ENCODE peak calls at places on chromosomes 12 and 14, in four cellular contexts. One of them, this sample, is unnamed.

GRCh38 chr14:54772451-54772881 is 130.2 kb downstream of the GCH1 start:
- DNase-seq in HepG2: no peak
- DNase-seq in K562: no peak
- DNase-seq in GM12878: no peak
- DNase-seq in this sample: no peak

GRCh38 chr14:49250109-49250508 is 336.1 kb downstream of the RPS29 start:
- DNase-seq in HepG2: no peak
- DNase-seq in K562: no peak
- DNase-seq in GM12878: no peak
- DNase-seq in this sample: no peak

GRCh38 chr12:62914443-62914909 is 20.5 kb downstream of the PPM1H start:
- DNase-seq in GM12878: no peak
- DNase-seq in HepG2: no peak
- DNase-seq in K562: peak
- DNase-seq in this sample: no peak

GRCh38 chr14:72788972-72789728 is 104.8 kb downstream of the DPF3 start:
- DNase-seq in HepG2: no peak
- DNase-seq in GM12878: no peak
- DNase-seq in K562: no peak
- DNase-seq in this sample: no peak

GRCh38 chr14:50421499-50421898 is 24.8 kb upstream of the CDKL1 start:
- DNase-seq in HepG2: no peak
- DNase-seq in GM12878: no peak
- DNase-seq in K562: no peak
- DNase-seq in this sample: no peak

GRCh38 chr14:99188721-99189120 is 83.3 kb downstream of the BCL11B start:
- DNase-seq in GM12878: no peak
- DNase-seq in HepG2: no peak
- DNase-seq in K562: peak
- DNase-seq in this sample: no peak

GRCh38 chr14:105398044-105398725 is at the start of gene TEX22:
- DNase-seq in HepG2: peak
- DNase-seq in GM12878: peak
- DNase-seq in K562: peak
- DNase-seq in this sample: peak

GRCh38 chr12:12943589-12944260 is 8.2 kb downstream of the GPRC5D start:
- DNase-seq in K562: no peak
- DNase-seq in HepG2: no peak
- DNase-seq in GM12878: no peak
- DNase-seq in this sample: no peak

GRCh38 chr14:89549381-89550102 is 132.5 kb upstream of the FOXN3 start:
- DNase-seq in GM12878: no peak
- DNase-seq in K562: no peak
- DNase-seq in HepG2: no peak
- DNase-seq in this sample: no peak

GRCh38 chr14:60508707-60509437 is at the start of gene SIX6:
- DNase-seq in K562: no peak
- DNase-seq in GM12878: no peak
- DNase-seq in HepG2: no peak
- DNase-seq in this sample: no peak

GRCh38 chr12:44476683-44477082 is 399.4 kb downstream of the NELL2 start:
- DNase-seq in GM12878: no peak
- DNase-seq in HepG2: no peak
- DNase-seq in K562: no peak
- DNase-seq in this sample: no peak

GRCh38 chr12:132095520-132096409 is 48.4 kb downstream of the DDX51 start:
- DNase-seq in GM12878: no peak
- DNase-seq in K562: no peak
- DNase-seq in HepG2: peak
- DNase-seq in this sample: no peak

GRCh38 chr12:14723763-14724162 is 27.4 kb upstream of the GUCY2C start:
- DNase-seq in HepG2: peak
- DNase-seq in K562: peak
- DNase-seq in GM12878: peak
- DNase-seq in this sample: peak

GRCh38 chr12:30877110-30877875 is 49.3 kb upstream of the TSPAN11 start:
- DNase-seq in K562: no peak
- DNase-seq in GM12878: no peak
- DNase-seq in HepG2: no peak
- DNase-seq in this sample: no peak

GRCh38 chr14:59463773-59464650 is 1.2 kb downstream of the GPR135 start:
- DNase-seq in GM12878: no peak
- DNase-seq in K562: no peak
- DNase-seq in HepG2: no peak
- DNase-seq in this sample: no peak

GRCh38 chr12:81759215-81759991 is at the start of gene PPFIA2:
- DNase-seq in GM12878: no peak
- DNase-seq in HepG2: no peak
- DNase-seq in K562: no peak
- DNase-seq in this sample: peak

GRCh38 chr14:35814371-35815005 is 5.4 kb upstream of the RALGAPA1 start:
- DNase-seq in GM12878: no peak
- DNase-seq in K562: peak
- DNase-seq in HepG2: peak
- DNase-seq in this sample: peak

GRCh38 chr12:89528434-89528833 is 2.6 kb upstream of the POC1B start:
- DNase-seq in K562: no peak
- DNase-seq in HepG2: no peak
- DNase-seq in GM12878: no peak
- DNase-seq in this sample: no peak

GRCh38 chr14:32432813-32433538 is 103.9 kb downstream of the AKAP6 start:
- DNase-seq in HepG2: no peak
- DNase-seq in GM12878: no peak
- DNase-seq in K562: no peak
- DNase-seq in this sample: no peak

GRCh38 chr12:2397356-2398045 is 344.7 kb downstream of the CACNA1C start:
- DNase-seq in HepG2: peak
- DNase-seq in K562: no peak
- DNase-seq in GM12878: no peak
- DNase-seq in this sample: no peak

GRCh38 chr14:104746951-104747481 is 5.9 kb upstream of the SIVA1 start:
- DNase-seq in K562: no peak
- DNase-seq in HepG2: no peak
- DNase-seq in GM12878: no peak
- DNase-seq in this sample: no peak

DNA sequence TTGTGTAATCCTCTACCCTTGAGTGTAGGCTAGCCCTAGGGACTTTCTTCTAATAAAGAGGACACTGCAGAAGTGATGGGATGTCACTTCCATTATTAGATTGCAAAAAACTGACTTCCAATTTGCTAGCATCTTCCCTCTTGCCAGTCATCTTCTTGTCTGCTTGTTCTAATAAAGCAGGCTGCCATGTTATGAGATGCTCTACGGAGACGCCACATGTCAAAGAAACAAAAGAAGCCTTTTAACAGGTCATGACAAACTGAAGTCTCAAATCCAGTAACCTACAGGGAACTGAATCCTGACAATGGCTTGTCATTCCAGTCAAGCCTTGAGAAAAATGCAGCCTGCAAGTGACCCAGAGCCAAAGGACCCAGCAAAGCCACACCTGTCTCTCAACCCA is 76.0 kb downstream of the CEP128 start:
- DNase-seq in HepG2: no peak
- DNase-seq in K562: no peak
- DNase-seq in GM12878: no peak
- DNase-seq in this sample: no peak
- TF ChIP-seq BHLHE40 in HepG2: no peak
- TF ChIP-seq BHLHE40 in K562: no peak
- TF ChIP-seq BHLHE40 in GM12878: no peak
- TF ChIP-seq BHLHE40 in this sample: no peak

GRCh38 chr12:48613321-48613720 is 43.5 kb upstream of the LALBA start:
- DNase-seq in GM12878: no peak
- DNase-seq in HepG2: no peak
- DNase-seq in K562: no peak
- DNase-seq in this sample: no peak
- TF ChIP-seq SP1 in GM12878: no peak
- TF ChIP-seq SP1 in HepG2: no peak
- TF ChIP-seq SP1 in K562: no peak
- TF ChIP-seq SP1 in this sample: no peak

GRCh38 chr14:103374121-103374520 is 11.1 kb upstream of the MARK3 start:
- DNase-seq in K562: no peak
- DNase-seq in HepG2: no peak
- DNase-seq in GM12878: no peak
- DNase-seq in this sample: no peak
- TF ChIP-seq BHLHE40 in K562: no peak
- TF ChIP-seq BHLHE40 in HepG2: no peak
- TF ChIP-seq BHLHE40 in GM12878: no peak
- TF ChIP-seq BHLHE40 in this sample: no peak

GRCh38 chr12:24820872-24821271 is 128.0 kb downstream of the BCAT1 start:
- DNase-seq in HepG2: no peak
- DNase-seq in GM12878: no peak
- DNase-seq in K562: no peak
- DNase-seq in this sample: no peak
- TF ChIP-seq SP1 in HepG2: no peak
- TF ChIP-seq SP1 in GM12878: no peak
- TF ChIP-seq SP1 in K562: no peak
- TF ChIP-seq SP1 in this sample: no peak